ENCODE peak calls at places on chromosomes 6 and 20, in four cellular contexts. I is breast epithelium; Z is right lobe of liver; P is CD8-positive, alpha-beta T cell. E is an unnamed sample.

GRCh38 chr20:39090881-39091280 is 128.7 kb downstream of the DHX35 start:
- DNase-seq in I (no peak), Z (no peak), P (no peak), E (no peak)

GRCh38 chr6:138480279-138480949 is 18.9 kb downstream of the NHSL1 start:
- DNase-seq in I (no peak), Z (no peak), P (no peak), E (no peak)

GRCh38 chr20:9458075-9458818 is 56.1 kb upstream of the LAMP5 start:
- DNase-seq in I (no peak), Z (no peak), P (no peak), E (no peak)

GRCh38 chr6:148492654-148493290 is 150.1 kb downstream of the SASH1 start:
- DNase-seq in I (no peak), Z (no peak), P (no peak), E (no peak)

GRCh38 chr6:45423111-45423900 is 45.6 kb upstream of the SUPT3H start:
- DNase-seq in I (no peak), Z (peak; percentile 51), P (no peak), E (peak; percentile 30)

GRCh38 chr6:166415306-166415705 is 32.6 kb upstream of the MPC1 start:
- DNase-seq in I (no peak), Z (no peak), P (peak; percentile 29), E (no peak)

GRCh38 chr20:31894980-31895675 is 24.7 kb downstream of the TTLL9 start:
- DNase-seq in I (peak; percentile 55), Z (no peak), P (no peak), E (peak; percentile 29)

GRCh38 chr6:159168536-159169192 is 536 bp upstream of the FNDC1 start:
- DNase-seq in I (no peak), Z (peak; percentile 58), P (no peak), E (peak; percentile 47)

GRCh38 chr6:71394001-71394432 is 105.4 kb downstream of the OGFRL1 start:
- DNase-seq in I (no peak), Z (no peak), P (no peak), E (no peak)

GRCh38 chr6:57256541-57256940 is 34.4 kb upstream of the RAB23 start:
- DNase-seq in I (no peak), Z (no peak), P (no peak), E (no peak)

GRCh38 chr6:118665011-118665410 is 13.6 kb upstream of the CEP85L start:
- DNase-seq in I (no peak), Z (no peak), P (no peak), E (no peak)

GRCh38 chr6:16764188-16764950 is 3.1 kb upstream of the ATXN1 start:
- DNase-seq in I (no peak), Z (no peak), P (no peak), E (no peak)

GRCh38 chr20:6637160-6637579 is 130.3 kb upstream of the BMP2 start:
- DNase-seq in I (no peak), Z (no peak), P (no peak), E (no peak)

GRCh38 chr6:42292002-42292735 is 74.5 kb upstream of the MRPS10 start:
- DNase-seq in I (no peak), Z (no peak), P (no peak), E (no peak)

DNA sequence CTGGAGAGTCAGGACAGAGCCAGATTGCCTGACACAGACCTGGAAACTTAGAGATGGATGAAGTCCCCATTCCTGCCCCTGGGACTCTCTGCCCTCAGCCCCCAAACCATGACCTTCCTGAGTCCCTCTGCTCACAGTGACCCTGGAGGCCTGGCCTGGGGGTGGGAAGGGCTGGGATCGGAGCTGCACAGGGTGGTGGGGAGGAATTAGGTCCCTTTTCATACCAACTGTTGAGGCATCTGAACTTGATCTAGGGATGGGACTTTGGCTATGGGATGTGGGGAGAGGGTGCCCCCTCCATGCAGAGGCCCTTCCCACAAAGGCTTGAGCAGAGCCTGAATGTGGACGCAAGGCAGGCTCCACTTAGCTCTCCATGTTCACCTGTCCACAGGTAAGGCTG is 144.1 kb downstream of the MRPL14 start:
- DNase-seq in I (peak; percentile 35), Z (peak; percentile 12), P (no peak), E (no peak)
- H3K4me1 ChIP-seq in I (no peaks in the 10 kb centered on the region), Z (no peaks in the 10 kb centered on the region), P (no peaks in the 10 kb centered on the region), E (peaks cover 30% of the 10 kb centered on the region)

GRCh38 chr20:51387125-51387865 is 155.2 kb downstream of the NFATC2 start:
- DNase-seq in I (no peak), Z (no peak), P (no peak), E (no peak)
- H3K4me1 ChIP-seq in I (no peaks in the 10 kb centered on the region), Z (peaks cover 3% of the 10 kb centered on the region), P (peaks cover 9% of the 10 kb centered on the region), E (peaks cover 30% of the 10 kb centered on the region)

GRCh38 chr6:81768150-81768942 is 15.9 kb upstream of the TENT5A start:
- DNase-seq in I (no peak), Z (no peak), P (no peak), E (no peak)
- H3K4me1 ChIP-seq in I (peaks cover 7% of the 10 kb centered on the region), Z (no peaks in the 10 kb centered on the region), P (no peaks in the 10 kb centered on the region), E (peaks cover 17% of the 10 kb centered on the region)

GRCh38 chr6:88013015-88013414 is 34.6 kb upstream of the SPACA1 start:
- DNase-seq in I (no peak), Z (no peak), P (peak; percentile 4), E (no peak)
- H3K4me1 ChIP-seq in I (no peaks in the 10 kb centered on the region), Z (no peaks in the 10 kb centered on the region), P (peaks cover 16% of the 10 kb centered on the region), E (no peaks in the 10 kb centered on the region)

E was measured in left ventricle myocardium inferior.